ENCODE peak calls at places on chromosomes 12 and 14, in four cellular contexts. M, U, D and G are unnamed samples.

GRCh38 chr14:89366580-89367448 is 50.2 kb downstream of the FOXN3 start:
- DNase-seq in U (no peak), D (no peak), M (no peak), G (no peak)

GRCh38 chr12:75933136-75933535 is 98.4 kb downstream of the PHLDA1 start:
- DNase-seq in M (peak), U (no peak), D (no peak), G (peak)

GRCh38 chr12:32273063-32273521 is 126.3 kb upstream of the FGD4 start:
- DNase-seq in M (no peak), D (no peak), U (no peak), G (no peak)

GRCh38 chr12:39581592-39581991 is 38.0 kb downstream of the ABCD2 start:
- DNase-seq in M (no peak), D (no peak), U (no peak), G (no peak)

GRCh38 chr12:116528067-116528466 is 31.1 kb upstream of the MAP1LC3B2 start:
- DNase-seq in U (no peak), D (no peak), M (peak), G (peak)

GRCh38 chr12:105882404-105882803 is 256.4 kb downstream of the NUAK1 start:
- DNase-seq in D (no peak), M (peak), U (no peak), G (peak)

GRCh38 chr14:77508249-77508648 is 9.6 kb upstream of the ISM2 start:
- DNase-seq in U (no peak), M (peak), D (no peak), G (no peak)

GRCh38 chr12:48789858-48790326 is 1.0 kb upstream of the ADCY6 start:
- DNase-seq in M (no peak), U (no peak), D (no peak), G (no peak)

GRCh38 chr12:79546461-79547043 is 144.2 kb downstream of the PAWR start:
- DNase-seq in D (no peak), U (no peak), M (no peak), G (peak)